ENCODE peak calls at places on chromosomes 6 and 20, in eight cellular contexts. One of them, this sample, is unnamed.

GRCh38 chr20:54078296-54078695 is 7.9 kb upstream of the BCAS1 start:
- DNase-seq in adrenal gland: no peak
- DNase-seq in germinal center: peak
- DNase-seq in heart left ventricle: no peak
- DNase-seq in effector CD8-positive, alpha-beta T cell: no peak
- DNase-seq in activated T-helper 1 cell treated with Interleukin-2 at 50 U/mL for 16 hours: no peak
- DNase-seq in NCI-H1105: no peak
- DNase-seq in activated naive CD8-positive, alpha-beta T cell treated with anti-CD3 and anti-CD28 coated beads for 36 hours: peak
- DNase-seq in this sample: no peak

GRCh38 chr6:169902070-169902469 is 150.6 kb downstream of the ERMARD start:
- DNase-seq in adrenal gland: no peak
- DNase-seq in germinal center: no peak
- DNase-seq in heart left ventricle: no peak
- DNase-seq in effector CD8-positive, alpha-beta T cell: no peak
- DNase-seq in activated T-helper 1 cell treated with Interleukin-2 at 50 U/mL for 16 hours: no peak
- DNase-seq in NCI-H1105: no peak
- DNase-seq in activated naive CD8-positive, alpha-beta T cell treated with anti-CD3 and anti-CD28 coated beads for 36 hours: no peak
- DNase-seq in this sample: no peak

GRCh38 chr20:50387996-50388332 is 122.2 kb upstream of the PTPN1 start:
- DNase-seq in adrenal gland: no peak
- DNase-seq in germinal center: no peak
- DNase-seq in heart left ventricle: no peak
- DNase-seq in effector CD8-positive, alpha-beta T cell: no peak
- DNase-seq in activated T-helper 1 cell treated with Interleukin-2 at 50 U/mL for 16 hours: no peak
- DNase-seq in NCI-H1105: no peak
- DNase-seq in activated naive CD8-positive, alpha-beta T cell treated with anti-CD3 and anti-CD28 coated beads for 36 hours: no peak
- DNase-seq in this sample: no peak

GRCh38 chr20:40442181-40442963 is 246.7 kb downstream of the MAFB start:
- DNase-seq in adrenal gland: no peak
- DNase-seq in germinal center: no peak
- DNase-seq in heart left ventricle: no peak
- DNase-seq in effector CD8-positive, alpha-beta T cell: no peak
- DNase-seq in activated T-helper 1 cell treated with Interleukin-2 at 50 U/mL for 16 hours: no peak
- DNase-seq in NCI-H1105: no peak
- DNase-seq in activated naive CD8-positive, alpha-beta T cell treated with anti-CD3 and anti-CD28 coated beads for 36 hours: no peak
- DNase-seq in this sample: no peak

GRCh38 chr20:37898301-37899104 is 4.4 kb upstream of the VSTM2L start:
- DNase-seq in adrenal gland: no peak
- DNase-seq in germinal center: no peak
- DNase-seq in heart left ventricle: no peak
- DNase-seq in effector CD8-positive, alpha-beta T cell: no peak
- DNase-seq in activated T-helper 1 cell treated with Interleukin-2 at 50 U/mL for 16 hours: no peak
- DNase-seq in NCI-H1105: no peak
- DNase-seq in activated naive CD8-positive, alpha-beta T cell treated with anti-CD3 and anti-CD28 coated beads for 36 hours: no peak
- DNase-seq in this sample: no peak

GRCh38 chr20:4681971-4682370 is 39.7 kb upstream of the PRND start:
- DNase-seq in adrenal gland: no peak
- DNase-seq in germinal center: no peak
- DNase-seq in heart left ventricle: no peak
- DNase-seq in effector CD8-positive, alpha-beta T cell: no peak
- DNase-seq in activated T-helper 1 cell treated with Interleukin-2 at 50 U/mL for 16 hours: no peak
- DNase-seq in NCI-H1105: no peak
- DNase-seq in activated naive CD8-positive, alpha-beta T cell treated with anti-CD3 and anti-CD28 coated beads for 36 hours: no peak
- DNase-seq in this sample: no peak

GRCh38 chr20:4076671-4077070 is 61.3 kb upstream of the RNF24 start:
- DNase-seq in adrenal gland: peak
- DNase-seq in germinal center: no peak
- DNase-seq in heart left ventricle: no peak
- DNase-seq in effector CD8-positive, alpha-beta T cell: no peak
- DNase-seq in activated T-helper 1 cell treated with Interleukin-2 at 50 U/mL for 16 hours: no peak
- DNase-seq in NCI-H1105: no peak
- DNase-seq in activated naive CD8-positive, alpha-beta T cell treated with anti-CD3 and anti-CD28 coated beads for 36 hours: no peak
- DNase-seq in this sample: no peak

GRCh38 chr6:90284745-90285481 is 11.7 kb downstream of the BACH2 start:
- DNase-seq in adrenal gland: no peak
- DNase-seq in germinal center: no peak
- DNase-seq in heart left ventricle: no peak
- DNase-seq in effector CD8-positive, alpha-beta T cell: no peak
- DNase-seq in activated T-helper 1 cell treated with Interleukin-2 at 50 U/mL for 16 hours: no peak
- DNase-seq in NCI-H1105: no peak
- DNase-seq in activated naive CD8-positive, alpha-beta T cell treated with anti-CD3 and anti-CD28 coated beads for 36 hours: no peak
- DNase-seq in this sample: no peak

GRCh38 chr20:51318058-51318960 is 224.2 kb downstream of the NFATC2 start:
- DNase-seq in adrenal gland: peak
- DNase-seq in germinal center: peak
- DNase-seq in heart left ventricle: no peak
- DNase-seq in effector CD8-positive, alpha-beta T cell: peak
- DNase-seq in activated T-helper 1 cell treated with Interleukin-2 at 50 U/mL for 16 hours: peak
- DNase-seq in NCI-H1105: peak
- DNase-seq in activated naive CD8-positive, alpha-beta T cell treated with anti-CD3 and anti-CD28 coated beads for 36 hours: peak
- DNase-seq in this sample: peak

GRCh38 chr20:16314722-16315121 is 258.5 kb downstream of the KIF16B start:
- DNase-seq in adrenal gland: no peak
- DNase-seq in germinal center: no peak
- DNase-seq in heart left ventricle: no peak
- DNase-seq in effector CD8-positive, alpha-beta T cell: no peak
- DNase-seq in activated T-helper 1 cell treated with Interleukin-2 at 50 U/mL for 16 hours: no peak
- DNase-seq in NCI-H1105: no peak
- DNase-seq in activated naive CD8-positive, alpha-beta T cell treated with anti-CD3 and anti-CD28 coated beads for 36 hours: no peak
- DNase-seq in this sample: no peak

GRCh38 chr6:113394724-113395123 is 462.4 kb upstream of the MARCKS start:
- DNase-seq in adrenal gland: no peak
- DNase-seq in germinal center: no peak
- DNase-seq in heart left ventricle: no peak
- DNase-seq in effector CD8-positive, alpha-beta T cell: no peak
- DNase-seq in activated T-helper 1 cell treated with Interleukin-2 at 50 U/mL for 16 hours: no peak
- DNase-seq in NCI-H1105: no peak
- DNase-seq in activated naive CD8-positive, alpha-beta T cell treated with anti-CD3 and anti-CD28 coated beads for 36 hours: no peak
- DNase-seq in this sample: no peak

GRCh38 chr6:146650799-146651481 is 52.2 kb downstream of the ADGB start:
- DNase-seq in adrenal gland: no peak
- DNase-seq in germinal center: no peak
- DNase-seq in heart left ventricle: no peak
- DNase-seq in effector CD8-positive, alpha-beta T cell: no peak
- DNase-seq in activated T-helper 1 cell treated with Interleukin-2 at 50 U/mL for 16 hours: no peak
- DNase-seq in NCI-H1105: no peak
- DNase-seq in activated naive CD8-positive, alpha-beta T cell treated with anti-CD3 and anti-CD28 coated beads for 36 hours: no peak
- DNase-seq in this sample: no peak

GRCh38 chr6:156616495-156616894 is 160.7 kb upstream of the ARID1B start:
- DNase-seq in adrenal gland: no peak
- DNase-seq in germinal center: no peak
- DNase-seq in heart left ventricle: no peak
- DNase-seq in effector CD8-positive, alpha-beta T cell: no peak
- DNase-seq in activated T-helper 1 cell treated with Interleukin-2 at 50 U/mL for 16 hours: no peak
- DNase-seq in NCI-H1105: no peak
- DNase-seq in activated naive CD8-positive, alpha-beta T cell treated with anti-CD3 and anti-CD28 coated beads for 36 hours: no peak
- DNase-seq in this sample: no peak

GRCh38 chr6:25963426-25964123 is 973 bp downstream of the TRIM38 start:
- DNase-seq in adrenal gland: no peak
- DNase-seq in germinal center: peak
- DNase-seq in heart left ventricle: no peak
- DNase-seq in effector CD8-positive, alpha-beta T cell: no peak
- DNase-seq in activated T-helper 1 cell treated with Interleukin-2 at 50 U/mL for 16 hours: no peak
- DNase-seq in NCI-H1105: peak
- DNase-seq in activated naive CD8-positive, alpha-beta T cell treated with anti-CD3 and anti-CD28 coated beads for 36 hours: no peak
- DNase-seq in this sample: no peak

GRCh38 chr20:56429496-56429895 is 17.4 kb downstream of the CASS4 start:
- DNase-seq in adrenal gland: peak
- DNase-seq in germinal center: peak
- DNase-seq in heart left ventricle: no peak
- DNase-seq in effector CD8-positive, alpha-beta T cell: no peak
- DNase-seq in activated T-helper 1 cell treated with Interleukin-2 at 50 U/mL for 16 hours: no peak
- DNase-seq in NCI-H1105: no peak
- DNase-seq in activated naive CD8-positive, alpha-beta T cell treated with anti-CD3 and anti-CD28 coated beads for 36 hours: peak
- DNase-seq in this sample: no peak

GRCh38 chr20:57794600-57795346 is 85.0 kb upstream of the PMEPA1 start:
- DNase-seq in adrenal gland: no peak
- DNase-seq in germinal center: no peak
- DNase-seq in heart left ventricle: no peak
- DNase-seq in effector CD8-positive, alpha-beta T cell: no peak
- DNase-seq in activated T-helper 1 cell treated with Interleukin-2 at 50 U/mL for 16 hours: no peak
- DNase-seq in NCI-H1105: no peak
- DNase-seq in activated naive CD8-positive, alpha-beta T cell treated with anti-CD3 and anti-CD28 coated beads for 36 hours: no peak
- DNase-seq in this sample: no peak

GRCh38 chr6:43937236-43938177 is 167.5 kb downstream of the VEGFA start:
- DNase-seq in adrenal gland: peak
- DNase-seq in germinal center: no peak
- DNase-seq in heart left ventricle: no peak
- DNase-seq in effector CD8-positive, alpha-beta T cell: no peak
- DNase-seq in activated T-helper 1 cell treated with Interleukin-2 at 50 U/mL for 16 hours: no peak
- DNase-seq in NCI-H1105: no peak
- DNase-seq in activated naive CD8-positive, alpha-beta T cell treated with anti-CD3 and anti-CD28 coated beads for 36 hours: no peak
- DNase-seq in this sample: no peak

GRCh38 chr20:4225778-4226177 is 210.4 kb upstream of the RNF24 start:
- DNase-seq in adrenal gland: peak
- DNase-seq in germinal center: no peak
- DNase-seq in heart left ventricle: peak
- DNase-seq in effector CD8-positive, alpha-beta T cell: no peak
- DNase-seq in activated T-helper 1 cell treated with Interleukin-2 at 50 U/mL for 16 hours: no peak
- DNase-seq in NCI-H1105: no peak
- DNase-seq in activated naive CD8-positive, alpha-beta T cell treated with anti-CD3 and anti-CD28 coated beads for 36 hours: no peak
- DNase-seq in this sample: no peak

GRCh38 chr6:83578057-83578456 is 65.7 kb downstream of the PRSS35 start:
- DNase-seq in adrenal gland: no peak
- DNase-seq in germinal center: no peak
- DNase-seq in heart left ventricle: no peak
- DNase-seq in effector CD8-positive, alpha-beta T cell: no peak
- DNase-seq in activated T-helper 1 cell treated with Interleukin-2 at 50 U/mL for 16 hours: no peak
- DNase-seq in NCI-H1105: no peak
- DNase-seq in activated naive CD8-positive, alpha-beta T cell treated with anti-CD3 and anti-CD28 coated beads for 36 hours: no peak
- DNase-seq in this sample: no peak

This sample was measured in mucosa of gallbladder.